ENCODE peak calls at places on chromosomes 5 and 9, in five cellular contexts. P is HCT116, O is brain microvascular endothelial cell, W is NCI-H774, H is left ventricle myocardium inferior. F is an unnamed sample.

GRCh38 chr9:133973111-133973790 is 18.9 kb downstream of the VAV2 start:
- DNase-seq in O (no peak), H (no peak), P (no peak), W (no peak), F (no peak)

GRCh38 chr5:165157209-165157608 is 1651.8 kb downstream of the MAT2B start:
- DNase-seq in H (no peak), W (no peak), O (no peak), P (no peak), F (no peak)

GRCh38 chr9:116153765-116154333 is at the start of gene PAPPA:
- DNase-seq in W (no peak), O (no peak), H (peak), P (no peak), F (no peak)

GRCh38 chr9:95801797-95802196 is 73.7 kb upstream of the ERCC6L2 start:
- DNase-seq in W (no peak), O (no peak), P (no peak), H (no peak), F (no peak)

GRCh38 chr5:85170183-85170582 is 785.5 kb upstream of the EDIL3 start:
- DNase-seq in P (no peak), H (no peak), O (no peak), W (no peak), F (no peak)

GRCh38 chr5:7650755-7651154 is 200.2 kb downstream of the CFAP90 start:
- DNase-seq in H (no peak), O (no peak), P (no peak), W (no peak), F (peak)

GRCh38 chr9:129486496-129487306 is 134.2 kb downstream of the C9orf50 start:
- DNase-seq in H (peak), W (no peak), P (no peak), O (no peak), F (peak)

GRCh38 chr9:21965401-21965951 is 28.7 kb downstream of the CDKN2A start:
- DNase-seq in O (peak), P (no peak), W (no peak), H (no peak), F (no peak)

GRCh38 chr9:114413909-114414308 is 26.1 kb upstream of the AKNA start:
- DNase-seq in O (peak), H (no peak), W (no peak), P (no peak), F (no peak)

GRCh38 chr5:94374336-94374735 is 244.1 kb downstream of the KIAA0825 start:
- DNase-seq in O (no peak), P (no peak), W (no peak), H (no peak), F (no peak)

GRCh38 chr5:117494208-117494607 is 919.6 kb upstream of the SEMA6A start:
- DNase-seq in W (no peak), O (no peak), H (no peak), P (no peak), F (no peak)

GRCh38 chr5:157571357-157571827 is 4.2 kb downstream of the ADAM19 start:
- DNase-seq in W (no peak), O (peak), H (no peak), P (no peak), F (no peak)